ENCODE peak calls at places on chromosome 22, in five cellular contexts. V is lower lobe of right lung, Z is left ventricle myocardium inferior, D is endodermal cell, I is mammary epithelial cell. N is an unnamed sample. For H3K4me1, the result is how much of the 10 kb centered on the place peaks cover.

GRCh38 chr22:39175127-39176066 is 22.9 kb upstream of the CBX7 start:
- DNase-seq in D (peak), I (no peak), Z (no peak), V (no peak), N (peak)

GRCh38 chr22:30159082-30159481 is 78.8 kb downstream of the HORMAD2 start:
- DNase-seq in V (no peak), I (no peak), D (no peak), Z (no peak), N (no peak)

GRCh38 chr22:29706991-29707390 is 12.8 kb upstream of the CABP7 start:
- DNase-seq in Z (no peak), D (no peak), V (no peak), I (no peak), N (no peak)

GRCh38 chr22:30969532-30970355 is 679 bp downstream of the TUG1 start:
- DNase-seq in D (peak), I (peak), Z (peak), V (no peak), N (peak)

GRCh38 chr22:39349506-39349966 is 255 bp upstream of the SYNGR1 start:
- DNase-seq in Z (peak), V (peak), D (peak), I (no peak), N (peak)

GRCh38 chr22:28442264-28442950 is 237.2 kb downstream of the TTC28 start:
- DNase-seq in D (peak), I (peak), Z (peak), V (peak), N (peak)

GRCh38 chr22:46706060-46706459 is 32.0 kb downstream of the CERK start:
- DNase-seq in V (no peak), D (no peak), I (no peak), Z (no peak), N (no peak)

GRCh38 chr22:36480941-36481392 is 473 bp downstream of the TXN2 start:
- DNase-seq in I (no peak), V (no peak), D (no peak), Z (no peak), N (no peak)

GRCh38 chr22:19853058-19853878 is 1.4 kb downstream of the GNB1L start:
- DNase-seq in D (no peak), I (no peak), Z (no peak), V (no peak), N (no peak)

GRCh38 chr22:44441401-44442185 is 56.4 kb downstream of the RTL6 start:
- DNase-seq in V (no peak), I (no peak), Z (no peak), D (peak), N (no peak)

GRCh38 chr22:26673485-26673884 is 16.1 kb downstream of the MIAT start:
- DNase-seq in D (no peak), I (peak), Z (no peak), V (no peak), N (no peak)

GRCh38 chr22:16803255-16803917 is 21.8 kb downstream of the XKR3 start:
- DNase-seq in Z (no peak), I (no peak), D (no peak), V (no peak), N (no peak)

GRCh38 chr22:16801571-16801970 is 23.6 kb downstream of the XKR3 start:
- DNase-seq in I (no peak), V (no peak), D (no peak), Z (no peak), N (no peak)

GRCh38 chr22:16806401-16806800 is 18.8 kb downstream of the XKR3 start:
- DNase-seq in I (no peak), V (no peak), Z (no peak), D (no peak), N (no peak)

GRCh38 chr22:16807109-16807508 is 18.1 kb downstream of the XKR3 start:
- DNase-seq in D (no peak), I (no peak), Z (no peak), V (no peak), N (no peak)

GRCh38 chr22:16804882-16805281 is 20.3 kb downstream of the XKR3 start:
- DNase-seq in I (no peak), D (no peak), Z (no peak), V (no peak), N (no peak)
- H3K4me1 ChIP-seq in I (under half), D (under half), Z (under half), V (under half), N (under half)

GRCh38 chr22:17638432-17639237 is at the start of gene BCL2L13:
- DNase-seq in Z (peak), V (peak), I (peak), D (peak), N (peak)
- TF ChIP-seq CTCF in Z (no peak), V (no peak), I (no peak), D (peak), N (no peak)

DNA sequence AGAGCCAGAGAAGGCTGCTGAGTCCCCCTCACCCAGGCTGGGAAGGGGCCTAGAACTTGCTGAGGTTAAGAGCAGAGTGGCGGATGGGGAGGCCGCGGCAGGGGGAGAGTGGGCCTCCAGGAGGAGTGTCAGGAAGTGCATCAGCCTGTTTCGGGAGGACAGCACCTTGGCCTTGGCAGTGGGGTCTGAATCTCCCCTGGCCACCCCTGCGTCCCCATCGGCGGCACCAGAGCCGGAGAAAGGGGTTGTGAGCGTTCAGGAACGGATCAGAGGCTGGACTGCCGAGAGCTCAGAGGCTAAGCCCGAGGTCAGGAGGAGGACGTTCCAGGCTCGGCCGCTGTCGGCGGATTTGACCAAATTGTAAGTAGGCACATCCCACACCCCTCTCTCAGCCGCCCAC is 76.7 kb downstream of the KIAA1671 start:
- DNase-seq in Z (no peak), V (no peak), I (no peak), D (no peak), N (no peak)
- H3K4me3 ChIP-seq in Z (no peak), V (no peak), I (no peak), D (no peak), N (no peak)

GRCh38 chr22:22208657-22209056 is 35.9 kb upstream of the VPREB1 start:
- DNase-seq in D (no peak), Z (no peak), I (no peak), V (no peak), N (no peak)
- H3K4me1 ChIP-seq in D (under half), Z (under half), I (under half), V (under half), N (under half)

GRCh38 chr22:37638351-37639069 is 959 bp upstream of the SH3BP1 start:
- DNase-seq in D (peak), Z (no peak), I (no peak), V (no peak), N (peak)

GRCh38 chr22:37635157-37635556 is 4.3 kb upstream of the SH3BP1 start:
- DNase-seq in V (no peak), Z (no peak), D (no peak), I (no peak), N (no peak)

GRCh38 chr22:37634505-37635002 is 4.9 kb upstream of the SH3BP1 start:
- DNase-seq in I (no peak), D (no peak), Z (no peak), V (no peak), N (no peak)

GRCh38 chr22:37636949-37637273 is 2.6 kb upstream of the SH3BP1 start:
- DNase-seq in D (no peak), I (no peak), Z (no peak), V (no peak), N (no peak)

GRCh38 chr22:37636186-37636948 is 3.1 kb upstream of the SH3BP1 start:
- DNase-seq in D (no peak), Z (no peak), V (no peak), I (no peak), N (peak)
- TF ChIP-seq CTCF in D (peak), Z (no peak), V (no peak), I (peak), N (no peak)

DNA sequence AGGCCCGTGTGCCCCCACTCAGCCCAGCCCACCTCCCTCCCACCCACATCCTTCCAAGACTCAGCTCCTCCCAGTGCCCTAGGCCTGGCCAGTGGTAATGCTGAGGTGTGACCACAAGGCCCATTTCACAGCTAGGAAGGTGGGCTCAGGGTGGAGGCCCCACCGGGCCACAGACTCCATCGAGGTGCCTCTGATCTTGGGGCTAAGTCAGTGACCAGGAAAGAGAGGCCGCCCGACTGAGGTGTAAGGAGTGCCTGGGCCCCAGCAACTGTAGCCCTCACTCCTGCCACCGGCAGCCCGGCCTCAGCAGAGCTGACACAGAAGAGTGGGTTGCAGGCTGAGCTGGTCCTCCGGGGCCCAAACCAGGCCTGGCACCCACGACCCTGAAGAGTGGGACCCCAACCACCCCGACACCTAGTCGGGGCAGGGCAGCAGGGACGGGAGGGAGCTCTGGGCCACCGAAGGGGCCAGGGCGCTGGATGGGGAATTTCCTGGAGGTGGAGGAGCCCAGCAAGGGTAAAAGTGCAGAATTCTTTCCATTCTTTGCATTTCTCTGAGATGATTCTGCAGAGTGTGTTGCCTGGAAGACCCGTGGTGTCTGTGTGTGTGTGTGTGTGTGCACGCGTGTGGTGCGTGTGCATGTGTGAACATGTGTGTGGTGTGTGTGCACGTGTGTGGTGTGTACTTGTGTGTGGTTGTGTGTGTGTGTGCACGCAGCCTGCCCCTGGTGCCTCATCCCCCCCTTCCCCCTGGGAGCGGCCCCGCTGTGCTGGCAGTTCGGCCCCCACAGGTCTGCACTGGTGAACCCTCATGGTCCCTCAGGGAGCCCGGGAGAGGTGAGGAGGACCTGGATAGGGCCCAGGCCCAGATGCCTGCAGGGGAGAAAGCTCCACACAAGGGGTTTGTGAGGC is 8.3 kb upstream of the PIM3 start:
- DNase-seq in D (no peak), Z (no peak), V (no peak), I (peak), N (no peak)
- H3K4me3 ChIP-seq in D (no peak), Z (no peak), V (no peak), I (no peak), N (no peak)

DNA sequence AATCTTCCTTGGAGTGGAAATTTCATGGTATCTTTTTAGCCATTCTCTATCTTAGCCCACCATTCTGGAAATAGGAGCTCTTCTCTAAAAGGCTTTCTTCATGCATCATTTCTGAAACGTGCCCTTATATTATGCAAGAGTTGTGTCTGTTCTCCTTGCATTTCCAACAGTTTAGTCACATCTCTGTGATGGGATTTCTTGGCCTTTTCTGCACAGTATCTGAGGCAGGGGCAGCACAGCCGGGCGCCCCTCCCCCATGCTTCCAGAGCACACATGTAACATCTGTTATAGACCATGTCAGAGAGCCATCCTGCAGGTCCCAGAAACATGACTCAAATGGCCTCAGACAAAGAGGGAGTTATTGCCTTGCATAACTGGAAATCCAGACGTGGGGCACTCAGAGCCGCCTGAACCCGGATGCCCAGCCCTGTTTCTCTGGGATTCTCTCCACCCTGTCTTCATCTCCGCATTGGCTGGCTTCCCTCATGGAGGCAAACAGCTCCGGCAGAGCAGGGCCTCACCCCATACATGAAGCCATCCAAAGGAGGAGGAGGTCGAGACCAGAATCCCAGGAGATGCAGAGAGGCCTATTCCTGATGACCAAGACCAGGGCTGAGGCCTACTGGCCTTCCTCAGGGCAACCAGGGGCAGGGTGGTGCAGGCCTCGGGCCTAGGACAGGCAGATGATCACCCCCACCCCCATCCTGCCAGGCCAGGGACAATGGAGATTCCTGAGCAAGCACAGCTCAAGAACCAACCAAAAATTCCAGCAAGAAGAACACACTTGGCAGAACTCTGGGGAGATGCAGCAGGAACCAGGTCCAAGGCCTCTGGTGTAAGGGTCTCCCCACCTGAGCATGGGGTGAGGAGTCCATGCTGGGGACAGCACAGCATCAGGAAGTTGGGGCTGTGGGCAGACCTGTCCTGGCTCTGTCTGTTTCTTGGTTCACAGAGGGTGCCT is 61.3 kb downstream of the IGLL5 start:
- DNase-seq in I (no peak), D (peak), Z (no peak), V (no peak), N (no peak)
- H3K4me1 ChIP-seq in I (under half), D (under half), Z (under half), V (under half), N (under half)

GRCh38 chr22:38069372-38070249 is 12.4 kb downstream of the PICK1 start:
- DNase-seq in V (no peak), Z (peak), D (peak), I (no peak), N (no peak)
- TF ChIP-seq CTCF in V (peak), Z (peak), D (peak), I (peak), N (no peak)

DNA sequence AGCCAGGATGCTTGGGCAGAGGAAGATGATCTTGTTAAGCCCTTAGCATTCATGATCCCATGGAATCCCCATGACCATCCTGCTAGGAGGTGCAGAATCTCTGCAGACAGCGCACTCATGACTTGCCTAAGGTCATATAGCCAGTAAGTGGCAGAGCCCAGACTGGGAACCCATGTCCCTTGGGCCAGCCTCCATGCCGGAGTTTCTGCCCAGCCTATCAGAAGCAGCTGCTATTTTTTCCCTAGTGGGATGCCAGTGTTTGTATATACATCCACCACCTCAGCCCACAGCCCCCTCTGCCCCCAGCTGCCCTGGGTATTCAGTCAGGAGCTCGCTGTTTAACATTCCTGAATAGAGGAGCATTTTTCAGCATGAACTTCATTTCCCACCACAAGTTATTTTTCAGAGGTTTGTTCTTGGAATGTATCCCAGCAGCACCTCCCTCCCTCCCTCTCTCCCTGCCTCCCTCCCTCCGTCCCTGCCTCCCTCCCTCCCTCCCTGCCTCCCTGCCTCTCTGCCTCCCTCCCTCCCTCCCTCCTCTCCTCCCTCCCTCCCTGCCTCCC is 34.4 kb upstream of the SUSD2 start:
- DNase-seq in D (peak), V (no peak), Z (peak), I (no peak), N (no peak)
- H3K4me3 ChIP-seq in D (no peak), V (no peak), Z (no peak), I (no peak), N (no peak)

N was measured in mucosa of descending colon.